ENCODE peak calls at places on chromosomes 12 and 14, in four cellular contexts. I, W, X and O are unnamed samples. For H3K4me1 and H3K9me3, the result is how much of the 10 kb centered on the place peaks cover.

GRCh38 chr12:124777399-124778372 is 86.0 kb downstream of the SCARB1 start:
- DNase-seq in W (no peak), I (no peak), X (no peak), O (no peak)

GRCh38 chr12:119512772-119513497 is 80.6 kb upstream of the TMEM233 start:
- DNase-seq in I (peak), X (no peak), W (peak), O (peak)

GRCh38 chr12:108930756-108931155 is 50.9 kb downstream of the DAO start:
- DNase-seq in X (no peak), I (no peak), W (no peak), O (no peak)

GRCh38 chr12:104756901-104757300 is 201.2 kb downstream of the SLC41A2 start:
- DNase-seq in X (no peak), W (no peak), I (no peak), O (no peak)

GRCh38 chr14:50232276-50232642 is 881 bp upstream of the SOS2 start:
- DNase-seq in W (no peak), X (no peak), I (no peak), O (no peak)

GRCh38 chr12:49983892-49984291 is 11.1 kb downstream of the AQP6 start:
- DNase-seq in I (no peak), W (peak), X (peak), O (no peak)

GRCh38 chr14:32950584-32950983 is 11.9 kb downstream of the NPAS3 start:
- DNase-seq in W (no peak), I (no peak), X (no peak), O (no peak)

GRCh38 chr14:30808576-30808975 is 65.8 kb upstream of the COCH start:
- DNase-seq in I (no peak), W (peak), X (no peak), O (no peak)

GRCh38 chr14:78232666-78233065 is 62.5 kb downstream of the NRXN3 start:
- DNase-seq in W (no peak), I (no peak), X (no peak), O (no peak)

GRCh38 chr12:8123124-8123888 is at the start of gene CLEC4A:
- DNase-seq in I (no peak), W (no peak), X (no peak), O (no peak)

GRCh38 chr12:2689393-2689792 is 105.4 kb upstream of the FKBP4 start:
- DNase-seq in W (no peak), I (no peak), X (no peak), O (no peak)

GRCh38 chr14:30928462-30928861 is 54.1 kb downstream of the COCH start:
- DNase-seq in X (no peak), W (no peak), I (no peak), O (no peak)

GRCh38 chr14:26128931-26129674 is 468.7 kb downstream of the NOVA1 start:
- DNase-seq in W (no peak), I (no peak), X (no peak), O (no peak)

GRCh38 chr12:122669397-122670070 is 33.6 kb downstream of the HCAR2 start:
- DNase-seq in W (peak), I (no peak), X (no peak), O (no peak)

GRCh38 chr12:848519-849191 is 96.3 kb downstream of the WNK1 start:
- DNase-seq in X (no peak), I (no peak), W (peak), O (no peak)

GRCh38 chr14:91330111-91330696 is 85.7 kb upstream of the GPR68 start:
- DNase-seq in X (no peak), I (no peak), W (no peak), O (no peak)

GRCh38 chr14:105486974-105487448 is 325 bp downstream of the CRIP1 start:
- DNase-seq in W (no peak), X (peak), I (peak), O (peak)

GRCh38 chr14:26765768-26766550 is 168.1 kb upstream of the NOVA1 start:
- DNase-seq in W (peak), X (no peak), I (no peak), O (no peak)

GRCh38 chr14:89767861-89768268 is 186.7 kb downstream of the EFCAB11 start:
- DNase-seq in I (no peak), W (peak), X (peak), O (peak)

GRCh38 chr14:38367922-38368321 is 112.0 kb upstream of the CLEC14A start:
- DNase-seq in X (no peak), I (no peak), W (no peak), O (no peak)

DNA sequence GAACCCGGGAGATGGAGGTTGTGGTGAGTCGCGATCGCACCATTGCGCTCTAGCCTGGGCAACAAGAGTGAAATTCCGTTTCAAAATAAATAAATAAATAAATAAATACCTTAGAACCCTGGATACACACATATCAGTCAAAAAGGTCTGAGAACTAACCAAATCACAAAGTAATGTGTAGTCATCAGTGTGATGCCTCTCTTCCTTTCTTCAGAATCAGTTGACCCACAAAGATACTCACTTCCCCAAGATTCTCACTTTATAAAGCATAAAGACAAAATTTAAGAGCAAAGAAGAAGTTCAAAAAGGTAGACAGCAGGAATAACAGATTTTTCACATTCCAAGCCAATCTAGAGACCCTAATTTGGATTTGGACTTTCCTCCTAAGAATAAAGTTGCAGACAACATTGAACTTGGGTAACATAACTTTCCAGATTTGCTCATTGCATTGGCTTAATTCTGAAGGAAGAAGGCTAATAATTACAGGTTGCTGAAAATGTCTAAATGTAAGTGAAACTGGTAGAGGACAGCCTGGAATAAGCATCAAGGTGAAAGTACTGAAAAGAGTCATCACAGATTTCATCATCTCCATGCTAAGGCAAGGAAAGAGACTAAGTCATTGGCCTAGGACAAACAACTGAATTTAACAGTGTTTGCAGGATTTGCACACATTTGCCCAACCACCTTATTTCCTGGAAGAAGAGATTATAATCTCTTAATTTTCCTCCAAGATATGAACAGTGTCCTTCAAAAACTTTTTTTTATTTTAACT is 17.4 kb downstream of the TMED10 start:
- DNase-seq in I (no peak), W (no peak), X (no peak), O (no peak)
- H3K4me1 ChIP-seq in I (under half), W (under half), X (under half), O (under half)

DNA sequence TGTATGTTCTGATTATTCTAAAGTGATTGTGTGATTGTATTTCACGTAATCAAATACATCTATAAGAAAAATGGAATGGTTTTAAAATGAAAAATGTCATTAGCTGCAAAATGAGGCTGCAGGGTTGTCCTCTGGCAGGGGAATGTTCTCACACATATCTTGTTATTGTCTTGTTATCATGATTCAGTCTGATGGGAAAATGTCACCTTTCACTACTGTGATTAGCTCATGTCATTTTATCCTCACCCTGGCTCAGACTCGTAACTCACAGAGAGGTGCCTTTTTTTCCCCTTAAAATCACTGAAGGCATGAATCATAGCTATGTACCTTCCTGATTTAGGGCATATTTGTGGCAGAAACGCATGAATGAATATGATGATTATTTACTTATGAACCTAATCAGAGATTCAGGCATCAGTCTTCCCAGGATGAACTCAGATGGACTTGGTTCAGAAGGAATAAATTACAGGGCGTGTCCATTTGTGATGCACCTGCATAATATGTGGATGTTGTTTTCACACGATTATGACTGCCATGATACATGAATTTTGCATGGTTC is 1339.1 kb downstream of the AACS start:
- DNase-seq in I (no peak), X (no peak), W (no peak), O (no peak)
- H3K9me3 ChIP-seq in I (under half), X (under half), W (under half), O (under half)

DNA sequence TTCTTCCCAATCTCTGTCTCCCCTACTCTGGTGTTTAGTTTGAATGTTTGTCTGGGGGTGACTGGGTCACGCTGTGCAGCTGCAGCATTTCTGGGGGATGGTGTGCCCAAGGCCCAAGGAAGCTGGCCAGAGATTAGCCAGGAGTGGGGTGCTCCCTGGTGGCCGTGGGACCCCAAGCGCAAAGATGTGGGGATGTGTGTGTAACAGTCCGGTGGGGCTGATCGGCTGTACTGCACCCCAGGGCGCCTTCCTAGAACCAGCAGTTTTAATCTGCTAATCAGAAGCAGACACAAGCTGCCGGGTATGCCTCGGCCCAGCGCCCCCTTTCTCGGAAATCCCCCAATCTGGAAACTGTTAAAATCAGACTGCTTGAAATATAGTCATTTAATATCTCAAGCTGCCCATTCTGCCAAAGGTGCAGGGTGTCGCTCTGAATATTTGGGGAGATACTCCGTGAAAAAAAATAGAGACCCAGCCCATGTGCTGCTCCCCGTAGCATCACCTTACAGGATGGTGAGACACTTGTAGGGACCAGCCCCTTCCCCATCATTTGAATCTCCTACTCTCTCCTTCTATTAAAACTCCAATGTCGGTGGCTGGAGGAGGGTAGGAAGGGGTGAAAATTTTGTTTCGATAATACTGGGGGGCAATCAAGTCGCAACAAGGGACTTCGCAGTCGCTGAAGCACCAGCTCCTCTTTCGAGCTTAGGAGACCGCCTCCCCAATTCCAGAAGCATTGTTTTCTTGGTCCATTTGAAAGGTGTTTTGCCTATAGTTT is 4.3 kb downstream of the HOXC9 start:
- DNase-seq in X (no peak), I (no peak), W (no peak), O (no peak)
- H3K4me1 ChIP-seq in X (under half), I (under half), W (half or more), O (under half)

GRCh38 chr14:95664046-95664445 is 22.2 kb upstream of the TCL1B start:
- DNase-seq in X (no peak), I (no peak), W (no peak), O (no peak)
- H3K9me3 ChIP-seq in X (under half), I (under half), W (under half), O (under half)